ENCODE peak calls at places on chromosomes 16 and 17, in nine cellular contexts. F, Q, M, R, W, V, X, P and S are unnamed samples.

GRCh38 chr16:10584956-10585561 is 4.7 kb upstream of the EMP2 start:
- DNase-seq in F (no peak), W (no peak), Q (no peak), V (no peak), R (no peak), M (no peak), X (no peak), P (peak), S (no peak)

GRCh38 chr17:258045-258734 is 76.7 kb upstream of the DOC2B start:
- DNase-seq in W (peak), R (no peak), F (no peak), X (no peak), M (no peak), Q (peak), V (no peak), P (no peak), S (peak)

GRCh38 chr17:9529033-9529748 is 46.4 kb downstream of the STX8 start:
- DNase-seq in R (peak), M (no peak), Q (no peak), F (peak), W (no peak), P (peak), X (no peak), V (peak), S (no peak)

GRCh38 chr17:7242717-7243576 is 698 bp upstream of the GABARAP start:
- DNase-seq in P (peak), X (peak), M (peak), F (peak), V (peak), Q (peak), R (peak), W (peak), S (peak)

GRCh38 chr17:4476512-4477070 is 22.1 kb upstream of the SPNS2 start:
- DNase-seq in R (no peak), W (no peak), P (no peak), F (no peak), X (peak), Q (no peak), V (no peak), M (no peak), S (no peak)

GRCh38 chr17:44223574-44224046 is 4.1 kb upstream of the UBTF start:
- DNase-seq in X (no peak), M (no peak), P (peak), V (no peak), R (no peak), W (no peak), Q (no peak), F (no peak), S (no peak)

GRCh38 chr16:50235581-50235980 is 30.8 kb upstream of the ADCY7 start:
- DNase-seq in Q (no peak), W (no peak), P (no peak), X (no peak), F (no peak), R (no peak), V (no peak), M (no peak), S (no peak)

GRCh38 chr16:14375132-14375491 is 254.9 kb downstream of the PARN start:
- DNase-seq in R (no peak), P (peak), V (no peak), W (no peak), X (no peak), M (no peak), F (no peak), Q (no peak), S (no peak)

GRCh38 chr16:74865922-74866598 is 91.4 kb upstream of the FA2H start:
- DNase-seq in V (no peak), F (no peak), W (no peak), R (peak), M (no peak), X (no peak), Q (no peak), P (no peak), S (no peak)

GRCh38 chr17:9928601-9929341 is 23.7 kb upstream of the RCVRN start:
- DNase-seq in V (no peak), Q (no peak), X (no peak), P (peak), M (peak), F (peak), W (no peak), R (peak), S (no peak)

GRCh38 chr16:58727028-58727781 is 6.9 kb downstream of the GOT2 start:
- DNase-seq in Q (no peak), X (no peak), W (no peak), F (no peak), V (no peak), R (no peak), P (no peak), M (no peak), S (no peak)

GRCh38 chr17:78526231-78527025 is 50.8 kb downstream of the DNAH17 start:
- DNase-seq in R (no peak), F (no peak), W (no peak), M (no peak), X (no peak), V (no peak), Q (no peak), P (no peak), S (no peak)

GRCh38 chr17:57444632-57445031 is 188.3 kb downstream of the MSI2 start:
- DNase-seq in W (no peak), M (no peak), Q (no peak), X (no peak), P (no peak), V (no peak), R (no peak), F (peak), S (no peak)

GRCh38 chr16:70738083-70738977 is 52.5 kb upstream of the MTSS2 start:
- DNase-seq in R (peak), P (peak), F (peak), Q (no peak), W (peak), V (no peak), M (peak), X (peak), S (no peak)

GRCh38 chr16:50276128-50276444 is 9.7 kb downstream of the ADCY7 start:
- DNase-seq in P (no peak), M (peak), W (no peak), X (no peak), R (no peak), V (no peak), F (no peak), Q (no peak), S (no peak)

GRCh38 chr16:74862743-74863244 is 88.2 kb upstream of the FA2H start:
- DNase-seq in W (no peak), M (no peak), F (peak), V (peak), R (peak), Q (no peak), P (peak), X (peak), S (no peak)

GRCh38 chr16:9874233-9874632 is 308.0 kb downstream of the GRIN2A start:
- DNase-seq in V (no peak), F (no peak), P (no peak), Q (no peak), W (no peak), R (no peak), M (no peak), X (no peak), S (no peak)

GRCh38 chr16:19710191-19710908 is 7.7 kb downstream of the KNOP1 start:
- DNase-seq in X (no peak), P (no peak), M (no peak), Q (no peak), R (no peak), W (no peak), F (no peak), V (no peak), S (no peak)

GRCh38 chr17:57145347-57145746 is 60.3 kb downstream of the AKAP1 start:
- DNase-seq in M (no peak), P (no peak), V (no peak), Q (no peak), R (no peak), X (no peak), F (no peak), W (no peak), S (no peak)

GRCh38 chr16:50430076-50430475 is 61.3 kb upstream of the BRD7 start:
- DNase-seq in R (no peak), X (no peak), W (no peak), V (no peak), Q (no peak), P (no peak), F (no peak), M (no peak), S (no peak)

GRCh38 chr16:25395528-25395927 is 137.9 kb upstream of the ZKSCAN2 start:
- DNase-seq in Q (no peak), P (no peak), M (no peak), F (peak), R (no peak), V (no peak), W (no peak), X (no peak), S (no peak)

GRCh38 chr16:72860726-72861562 is 187.0 kb downstream of the ZFHX3 start:
- DNase-seq in W (no peak), R (no peak), V (no peak), M (no peak), P (no peak), X (no peak), Q (no peak), F (no peak), S (peak)

GRCh38 chr17:41510251-41511065 is 5.0 kb upstream of the KRT13 start:
- DNase-seq in Q (no peak), V (no peak), M (no peak), X (no peak), W (no peak), R (no peak), F (no peak), P (no peak), S (no peak)

GRCh38 chr17:51748749-51749604 is 409.5 kb downstream of the CA10 start:
- DNase-seq in X (no peak), F (no peak), W (no peak), V (no peak), Q (no peak), P (no peak), R (no peak), M (no peak), S (no peak)

GRCh38 chr16:84883301-84883700 is 63.5 kb downstream of the CRISPLD2 start:
- DNase-seq in M (peak), F (no peak), W (no peak), X (no peak), Q (no peak), V (no peak), R (no peak), P (no peak), S (no peak)

GRCh38 chr16:8894736-8895334 is 12.7 kb downstream of the LITAFD start:
- DNase-seq in M (no peak), F (no peak), Q (no peak), X (no peak), P (no peak), W (peak), V (no peak), R (no peak), S (no peak)

GRCh38 chr16:67021321-67021720 is 7.6 kb upstream of the CBFB start:
- DNase-seq in Q (no peak), V (no peak), W (peak), M (no peak), P (no peak), R (no peak), X (no peak), F (no peak), S (peak)

GRCh38 chr17:77418609-77419008 is 277.8 kb downstream of the SEC14L1 start:
- DNase-seq in V (no peak), X (no peak), Q (no peak), R (no peak), F (no peak), W (no peak), M (no peak), P (no peak), S (no peak)

GRCh38 chr17:81097134-81097942 is 62.4 kb downstream of the BAIAP2 start:
- DNase-seq in X (peak), R (peak), P (peak), M (peak), F (peak), Q (no peak), W (peak), V (no peak), S (peak)

GRCh38 chr16:55257971-55258613 is 65.9 kb upstream of the IRX6 start:
- DNase-seq in Q (peak), V (peak), F (peak), P (peak), W (no peak), M (peak), X (no peak), R (peak), S (peak)

GRCh38 chr17:77287432-77288068 is 146.8 kb downstream of the SEC14L1 start:
- DNase-seq in F (no peak), X (peak), R (peak), M (no peak), Q (peak), P (peak), V (no peak), W (peak), S (no peak)

GRCh38 chr17:81037026-81037782 is 2.3 kb downstream of the BAIAP2 start:
- DNase-seq in R (peak), W (peak), M (peak), Q (peak), V (no peak), X (peak), P (no peak), F (no peak), S (no peak)

GRCh38 chr17:36599546-36600250 is 1.7 kb upstream of the MRM1 start:
- DNase-seq in Q (peak), W (no peak), X (no peak), P (no peak), R (no peak), V (no peak), M (no peak), F (no peak), S (no peak)
- TF ChIP-seq POLR2A in Q (no peak), W (no peak), X (no peak), P (no peak), R (no peak), V (no peak), M (no peak), F (no peak), S (no peak)

DNA sequence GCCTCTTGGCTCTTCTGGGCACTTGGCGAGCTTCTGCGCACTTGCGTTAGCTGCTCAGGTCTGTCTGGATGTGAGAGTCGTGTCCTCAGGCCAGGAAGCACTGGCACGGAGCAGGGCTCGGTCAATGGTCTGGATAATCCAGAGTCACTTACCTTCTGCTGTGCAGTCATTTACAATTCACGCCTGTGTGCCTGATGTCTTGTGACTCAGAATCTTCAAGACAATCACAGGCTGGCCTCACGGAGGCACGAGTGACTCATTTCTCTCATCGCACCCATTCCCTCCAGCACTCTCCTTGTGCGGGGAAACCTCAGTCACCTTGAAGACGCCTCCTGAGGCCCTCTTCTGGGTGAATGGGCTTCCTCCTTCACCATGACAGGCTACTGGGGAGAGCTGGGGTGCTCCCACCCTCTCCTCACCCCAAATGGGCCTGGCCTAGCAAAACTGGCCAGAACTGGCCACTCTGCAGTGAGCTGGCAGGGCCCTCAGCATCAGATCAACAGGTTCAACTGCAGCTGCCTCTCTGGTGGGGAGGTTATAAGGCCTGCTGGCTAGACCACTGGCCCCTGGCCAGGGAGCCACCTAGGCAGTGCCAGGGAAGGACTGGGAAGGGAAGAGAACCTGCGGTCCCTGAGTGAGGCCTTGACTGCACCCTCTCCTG is 1.9 kb upstream of the CAPN15 start:
- DNase-seq in F (peak), P (peak), Q (no peak), V (no peak), W (no peak), X (no peak), M (no peak), R (no peak), S (peak)
- TF ChIP-seq POLR2A in F (no peak), P (no peak), Q (no peak), V (no peak), W (no peak), X (no peak), M (no peak), R (no peak), S (no peak)

GRCh38 chr17:79839363-79840203 is at the start of gene CBX4:
- DNase-seq in P (peak), R (peak), V (peak), Q (peak), X (peak), M (peak), F (peak), W (peak), S (peak)
- TF ChIP-seq POLR2A in P (peak), R (peak), V (peak), Q (peak), X (peak), M (peak), F (peak), W (no peak), S (no peak)

DNA sequence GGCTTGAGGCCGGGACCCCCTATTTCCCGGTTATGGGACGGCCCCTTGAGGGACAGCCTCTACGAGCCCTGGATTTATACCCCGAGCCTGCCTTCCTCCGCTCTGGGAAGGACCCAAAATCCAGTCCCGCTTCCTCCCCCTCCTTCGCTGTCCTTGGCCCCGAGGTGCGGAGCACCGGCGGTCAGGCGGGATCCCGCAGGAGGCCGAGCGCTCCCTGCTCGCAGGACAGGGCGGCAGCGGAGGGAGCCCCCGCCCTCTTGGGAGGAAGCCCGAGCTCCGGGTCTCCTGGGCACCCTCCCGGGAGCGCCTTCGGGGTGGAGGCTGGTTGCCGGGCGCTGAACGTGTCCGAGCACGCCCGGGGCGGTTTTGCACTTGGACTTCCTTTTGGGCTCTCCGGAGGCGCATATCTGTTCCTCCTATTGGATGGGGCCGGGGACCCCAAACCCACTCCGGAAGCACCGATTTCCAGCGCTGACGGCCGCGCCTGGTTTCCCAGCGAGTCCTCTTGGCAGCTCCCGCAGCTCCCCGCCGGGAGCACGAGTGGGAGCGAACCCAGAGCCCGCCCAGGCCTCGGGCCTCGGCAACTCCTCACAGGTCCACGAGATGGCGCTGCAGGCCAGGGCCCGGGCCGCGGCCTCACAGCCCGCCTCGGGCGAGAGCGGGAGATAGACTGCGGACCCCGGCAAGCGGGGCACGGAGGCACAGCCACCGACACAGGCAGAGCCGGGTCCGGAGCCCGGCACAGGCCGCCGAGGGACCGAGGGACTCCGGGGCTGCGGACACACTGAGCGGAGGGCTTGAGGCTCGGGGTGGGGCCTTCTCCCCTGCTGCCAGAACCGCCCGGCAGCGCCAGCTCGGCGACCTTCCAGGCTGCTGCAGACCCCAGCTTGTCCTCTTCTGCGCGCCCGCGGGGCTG is 12.6 kb downstream of the TBX2 start:
- DNase-seq in V (peak), F (peak), P (peak), R (peak), W (peak), Q (peak), X (peak), M (peak), S (peak)
- TF ChIP-seq POLR2A in V (no peak), F (no peak), P (peak), R (peak), W (no peak), Q (no peak), X (no peak), M (peak), S (no peak)

GRCh38 chr16:21952793-21953540 is at the start of gene UQCRC2:
- DNase-seq in P (peak), R (peak), M (peak), W (peak), F (peak), Q (peak), X (peak), V (peak), S (peak)
- TF ChIP-seq POLR2A in P (peak), R (peak), M (peak), W (peak), F (peak), Q (no peak), X (peak), V (peak), S (no peak)

GRCh38 chr16:28277537-28278388 is 14.6 kb upstream of the SBK1 start:
- DNase-seq in R (peak), F (peak), Q (peak), X (peak), V (peak), M (peak), P (peak), W (peak), S (peak)
- TF ChIP-seq POLR2A in R (no peak), F (no peak), Q (no peak), X (no peak), V (no peak), M (no peak), P (peak), W (no peak), S (no peak)

GRCh38 chr17:1627219-1627986 is 1.2 kb downstream of the SLC43A2 start:
- DNase-seq in M (peak), F (peak), Q (no peak), W (no peak), P (no peak), R (no peak), X (no peak), V (no peak), S (no peak)
- TF ChIP-seq POLR2A in M (no peak), F (no peak), Q (no peak), W (no peak), P (no peak), R (no peak), X (no peak), V (no peak), S (no peak)

GRCh38 chr17:27631897-27632725 is 1.1 kb downstream of the LGALS9 start:
- DNase-seq in W (no peak), F (no peak), P (no peak), V (no peak), X (no peak), R (no peak), Q (no peak), M (no peak), S (no peak)

GRCh38 chr17:27633312-27634025 is 2.5 kb downstream of the LGALS9 start:
- DNase-seq in R (peak), P (peak), M (no peak), Q (no peak), F (no peak), V (no peak), X (no peak), W (no peak), S (no peak)

GRCh38 chr17:27634026-27634335 is 3.0 kb downstream of the LGALS9 start:
- DNase-seq in V (no peak), Q (no peak), P (no peak), F (no peak), W (no peak), X (no peak), M (no peak), R (no peak), S (no peak)

GRCh38 chr17:27630607-27631408 is at the start of gene LGALS9:
- DNase-seq in W (no peak), V (no peak), R (no peak), P (peak), M (no peak), F (peak), X (no peak), Q (no peak), S (no peak)

GRCh38 chr17:27631409-27631755 is 394 bp downstream of the LGALS9 start:
- DNase-seq in V (no peak), W (no peak), R (no peak), M (no peak), X (no peak), F (peak), Q (no peak), P (no peak), S (no peak)
- TF ChIP-seq POLR2A in V (no peak), W (no peak), R (no peak), M (no peak), X (no peak), F (no peak), Q (no peak), P (no peak), S (no peak)